ENCODE peak calls at places on chromosomes 5 and 9, in five cellular contexts. U is stimulated activated CD8-positive, alpha-beta memory T cell treated with anti-CD3 and anti-CD28 coated beads, Interleukin-12 subunit alpha, Interleukin-12 subunit beta, amount 100 ng/mL, for 1 hour; O is non-pigmented ciliary epithelial cell; R is GM12864; P is Kasumi-1. K is an unnamed sample.

GRCh38 chr5:81163641-81164040 is 69.5 kb upstream of the CKMT2 start:
- DNase-seq in U (no peak), P (no peak), R (no peak), O (no peak), K (no peak)

GRCh38 chr5:71706906-71707305 is 12.2 kb upstream of the CARTPT start:
- DNase-seq in O (no peak), P (no peak), U (no peak), R (no peak), K (no peak)

GRCh38 chr9:82124090-82124489 is 135.5 kb downstream of the SPATA31D1 start:
- DNase-seq in O (peak), U (no peak), R (no peak), P (no peak), K (no peak)

GRCh38 chr5:125696762-125697161 is 726.4 kb upstream of the GRAMD2B start:
- DNase-seq in O (peak), U (no peak), P (no peak), R (no peak), K (no peak)

GRCh38 chr5:64612349-64612961 is 77.8 kb upstream of the SHISAL2B start:
- DNase-seq in R (peak), U (no peak), P (peak), O (peak), K (no peak)

GRCh38 chr5:113105693-113106280 is 129.2 kb downstream of the DCP2 start:
- DNase-seq in P (no peak), U (no peak), O (no peak), R (no peak), K (no peak)

GRCh38 chr9:69584746-69585145 is 87.4 kb downstream of the APBA1 start:
- DNase-seq in O (no peak), R (no peak), U (no peak), P (no peak), K (no peak)

GRCh38 chr9:25255216-25255615 is 423.0 kb downstream of the TUSC1 start:
- DNase-seq in P (no peak), U (no peak), R (no peak), O (no peak), K (no peak)

GRCh38 chr9:35716236-35716635 is 15.8 kb downstream of the TLN1 start:
- DNase-seq in P (no peak), U (no peak), R (no peak), O (no peak), K (no peak)

GRCh38 chr9:138097501-138097991 is 220.0 kb downstream of the CACNA1B start:
- DNase-seq in R (no peak), P (no peak), O (no peak), U (no peak), K (no peak)

K was measured in stimulated activated naive B cell treated with anti-CD40 and anti-IgM and Interleukin-4, amounts not matched to agents 10 μg/mL and 1 μg/mL and 100 μg/mL, for 72 hours.